ENCODE peak calls at places on chromosomes 3 and 15, in nine cellular contexts. F is omental fat pad; B is suprapubic skin; X is GM23338; G is psoas muscle; Z is type B pancreatic cell; N is stomach; L is CD4-positive, alpha-beta T cell; O is pancreas. I is an unnamed sample.

GRCh38 chr3:124997303-124998246 is 58.2 kb downstream of the HEG1 start:
- DNase-seq in F (no peak), B (no peak), X (no peak), G (no peak), Z (no peak), N (no peak), L (no peak), O (no peak), I (no peak)

GRCh38 chr15:26967719-26968269 is 3.2 kb upstream of the GABRG3 start:
- DNase-seq in F (no peak), B (no peak), X (peak; percentile 85), G (no peak), Z (no peak), N (no peak), L (no peak), O (no peak), I (no peak)

GRCh38 chr3:186165331-186165730 is 56.4 kb upstream of the ETV5 start:
- DNase-seq in F (no peak), B (peak; percentile 11), X (no peak), G (no peak), Z (peak; percentile 20), N (no peak), L (no peak), O (no peak), I (no peak)

GRCh38 chr3:66419053-66419440 is 81.8 kb downstream of the LRIG1 start:
- DNase-seq in F (no peak), B (no peak), X (no peak), G (peak; percentile 36), Z (no peak), N (no peak), L (no peak), O (peak; percentile 51), I (no peak)

GRCh38 chr3:58464875-58465274 is 27.0 kb upstream of the KCTD6 start:
- DNase-seq in F (no peak), B (no peak), X (no peak), G (no peak), Z (no peak), N (no peak), L (no peak), O (no peak), I (no peak)

GRCh38 chr3:8488877-8489865 is 12.5 kb upstream of the LMCD1 start:
- DNase-seq in F (no peak), B (no peak), X (no peak), G (peak; percentile 62), Z (no peak), N (no peak), L (no peak), O (no peak), I (no peak)

GRCh38 chr15:83106994-83107840 is at the start of gene TM6SF1:
- DNase-seq in F (no peak), B (no peak), X (peak; percentile 50), G (peak; percentile 83), Z (no peak), N (no peak), L (no peak), O (peak; percentile 66), I (peak; percentile 40)

GRCh38 chr3:139202226-139202958 is 141.4 kb upstream of the MRPS22 start:
- DNase-seq in F (no peak), B (no peak), X (peak; percentile 85), G (no peak), Z (no peak), N (no peak), L (no peak), O (peak; percentile 75), I (no peak)

GRCh38 chr3:64234571-64234970 is 9.3 kb upstream of the PRICKLE2 start:
- DNase-seq in F (no peak), B (no peak), X (no peak), G (no peak), Z (no peak), N (no peak), L (no peak), O (no peak), I (no peak)

GRCh38 chr3:148990211-148990610 is 1.1 kb upstream of the GYG1 start:
- DNase-seq in F (no peak), B (no peak), X (no peak), G (no peak), Z (no peak), N (no peak), L (no peak), O (no peak), I (no peak)

GRCh38 chr3:148992635-148993230 is 1.4 kb downstream of the GYG1 start:
- DNase-seq in F (no peak), B (no peak), X (no peak), G (peak; percentile 56), Z (no peak), N (no peak), L (no peak), O (no peak), I (no peak)

GRCh38 chr3:148992027-148992634 is 791 bp downstream of the GYG1 start:
- DNase-seq in F (no peak), B (no peak), X (peak; percentile 71), G (peak; percentile 83), Z (peak; percentile 73), N (peak; percentile 50), L (peak; percentile 8), O (peak; percentile 80), I (peak; percentile 43)

GRCh38 chr3:148991219-148992026 is at the start of gene GYG1:
- DNase-seq in F (peak; percentile 58), B (peak; percentile 88), X (peak; percentile 88), G (peak; percentile 94), Z (peak; percentile 80), N (peak; percentile 85), L (peak; percentile 73), O (peak; percentile 92), I (peak; percentile 72)
- TF ChIP-seq CTCF in F (no peak), B (peak; percentile 16), X (peak; percentile 42), G (peak; percentile 33), Z (peak; percentile 53), N (peak; percentile 24), L (peak; percentile 40), O (no peak), I (no peak)

GRCh38 chr15:42490743-42491539 is at the start of gene ZNF106:
- DNase-seq in F (no peak), B (peak; percentile 90), X (peak; percentile 96), G (peak; percentile 94), Z (peak; percentile 92), N (peak; percentile 85), L (peak; percentile 85), O (peak; percentile 93), I (peak; percentile 90)
- TF ChIP-seq CTCF in F (no peak), B (no peak), X (no peak), G (no peak), Z (no peak), N (no peak), L (no peak), O (no peak), I (no peak)

GRCh38 chr3:85110393-85110792 is 151.6 kb downstream of the CADM2 start:
- DNase-seq in F (no peak), B (no peak), X (no peak), G (no peak), Z (no peak), N (no peak), L (no peak), O (no peak), I (no peak)
- TF ChIP-seq CTCF in F (no peak), B (no peak), X (no peak), G (no peak), Z (no peak), N (no peak), L (no peak), O (no peak), I (no peak)

GRCh38 chr3:52278510-52279069 is at the start of gene WDR82:
- DNase-seq in F (peak; percentile 89), B (peak; percentile 98), X (peak; percentile 97), G (peak; percentile 99), Z (peak; percentile 99), N (peak; percentile 99), L (peak; percentile 96), O (peak; percentile 100), I (peak; percentile 100)
- TF ChIP-seq CTCF in F (no peak), B (peak; percentile 46), X (peak; percentile 61), G (peak; percentile 52), Z (peak; percentile 75), N (peak; percentile 44), L (peak; percentile 47), O (peak; percentile 27), I (no peak)

GRCh38 chr3:75294124-75294523 is 370.0 kb upstream of the FRG2C start:
- DNase-seq in F (no peak), B (no peak), X (peak; percentile 61), G (no peak), Z (no peak), N (peak; percentile 30), L (no peak), O (peak; percentile 64), I (no peak)

GRCh38 chr3:75296858-75297257 is 367.3 kb upstream of the FRG2C start:
- DNase-seq in F (no peak), B (no peak), X (no peak), G (no peak), Z (no peak), N (no peak), L (no peak), O (no peak), I (no peak)

GRCh38 chr3:75295013-75295412 is 369.1 kb upstream of the FRG2C start:
- DNase-seq in F (no peak), B (no peak), X (no peak), G (no peak), Z (no peak), N (peak; percentile 36), L (no peak), O (no peak), I (no peak)
- TF ChIP-seq CTCF in F (no peak), B (no peak), X (no peak), G (no peak), Z (no peak), N (no peak), L (no peak), O (no peak), I (no peak)

DNA sequence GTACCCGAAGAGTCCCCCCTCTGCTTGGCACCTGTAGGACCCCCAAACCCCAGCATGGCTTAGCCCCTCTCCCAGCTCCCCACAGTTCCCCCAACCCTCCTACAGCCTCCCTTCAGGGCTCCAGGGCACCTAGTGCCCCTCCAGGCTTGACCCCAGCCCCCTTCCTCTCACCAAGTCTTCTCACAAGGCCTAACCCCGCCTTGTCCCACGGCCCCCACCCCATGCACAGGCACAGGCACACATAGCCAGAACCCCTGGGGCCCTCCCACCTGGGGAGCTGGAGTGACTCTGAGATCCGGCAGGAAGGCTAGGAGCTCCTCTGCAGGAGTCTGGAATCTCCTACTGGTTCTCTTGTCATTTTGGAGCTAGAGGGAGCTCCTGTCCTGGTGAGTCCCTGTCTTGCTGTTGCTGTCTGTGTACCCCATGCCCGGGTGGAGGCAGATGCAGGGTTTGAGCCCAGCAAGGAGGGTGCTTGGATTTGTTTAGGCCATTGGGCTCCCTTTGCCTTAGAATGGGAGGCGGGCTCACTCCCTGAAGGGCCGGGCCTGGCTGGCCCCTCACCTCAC is 39.6 kb downstream of the KLF13 start:
- DNase-seq in F (no peak), B (no peak), X (peak; percentile 54), G (peak; percentile 84), Z (no peak), N (no peak), L (no peak), O (peak; percentile 59), I (no peak)
- TF ChIP-seq CTCF in F (no peak), B (no peak), X (no peak), G (peak; percentile 13), Z (no peak), N (peak; percentile 3), L (no peak), O (no peak), I (no peak)

GRCh38 chr15:41230345-41230649 is 260 bp downstream of the EXD1 start:
- DNase-seq in F (no peak), B (no peak), X (no peak), G (no peak), Z (no peak), N (no peak), L (no peak), O (no peak), I (no peak)
- TF ChIP-seq CTCF in F (no peak), B (no peak), X (no peak), G (no peak), Z (no peak), N (no peak), L (no peak), O (no peak), I (no peak)

I was measured in activated B cell treated with CpG ODN at 0.5 μM for 24 hours.